ENCODE peak calls at places on chromosome 3, in ten cellular contexts. X, J, Z, C, Y, S, D, M, W and L are unnamed samples.

GRCh38 chr3:127844326-127844942 is 22.1 kb upstream of the MGLL start:
- DNase-seq in X (no peak), J (no peak), Z (no peak), C (no peak), Y (no peak), S (no peak), D (no peak), M (no peak), W (no peak), L (no peak)

GRCh38 chr3:120683213-120683612 is 1.2 kb upstream of the HGD start:
- DNase-seq in X (no peak), J (no peak), Z (peak), C (no peak), Y (no peak), S (no peak), D (peak), M (no peak), W (peak), L (no peak)

GRCh38 chr3:195207056-195207455 is 63.9 kb downstream of the XXYLT1 start:
- DNase-seq in X (no peak), J (no peak), Z (no peak), C (no peak), Y (no peak), S (no peak), D (no peak), M (no peak), W (no peak), L (no peak)

GRCh38 chr3:57998366-57999283 is 9.6 kb upstream of the FLNB start:
- DNase-seq in X (no peak), J (no peak), Z (peak), C (peak), Y (no peak), S (no peak), D (peak), M (peak), W (no peak), L (peak)

GRCh38 chr3:100260081-100260684 is 609 bp upstream of the TBC1D23 start:
- DNase-seq in X (no peak), J (peak), Z (peak), C (peak), Y (no peak), S (no peak), D (peak), M (peak), W (peak), L (peak)

GRCh38 chr3:185200639-185201038 is 47.8 kb upstream of the C3orf70 start:
- DNase-seq in X (no peak), J (no peak), Z (no peak), C (no peak), Y (no peak), S (peak), D (peak), M (no peak), W (no peak), L (no peak)

GRCh38 chr3:86208782-86209181 is 782.2 kb downstream of the VGLL3 start:
- DNase-seq in X (no peak), J (no peak), Z (no peak), C (no peak), Y (no peak), S (no peak), D (no peak), M (peak), W (no peak), L (no peak)

GRCh38 chr3:89000886-89001285 is 106.5 kb upstream of the EPHA3 start:
- DNase-seq in X (no peak), J (no peak), Z (no peak), C (no peak), Y (no peak), S (no peak), D (no peak), M (no peak), W (no peak), L (no peak)

GRCh38 chr3:16290827-16291196 is 25.8 kb downstream of the OXNAD1 start:
- DNase-seq in X (no peak), J (no peak), Z (no peak), C (no peak), Y (no peak), S (no peak), D (no peak), M (no peak), W (no peak), L (no peak)

GRCh38 chr3:188194327-188194726 is 40.4 kb downstream of the LPP start:
- DNase-seq in X (no peak), J (no peak), Z (no peak), C (no peak), Y (no peak), S (no peak), D (peak), M (no peak), W (no peak), L (no peak)

GRCh38 chr3:132509096-132509495 is 88.0 kb upstream of the ACKR4 start:
- DNase-seq in X (no peak), J (no peak), Z (no peak), C (no peak), Y (no peak), S (no peak), D (peak), M (no peak), W (no peak), L (no peak)

GRCh38 chr3:127486337-127486944 is 104.1 kb downstream of the TPRA1 start:
- DNase-seq in X (no peak), J (no peak), Z (no peak), C (no peak), Y (no peak), S (no peak), D (no peak), M (no peak), W (peak), L (no peak)

GRCh38 chr3:169664034-169664820 is 715 bp upstream of the MECOM start:
- DNase-seq in X (no peak), J (no peak), Z (no peak), C (peak), Y (no peak), S (no peak), D (no peak), M (no peak), W (no peak), L (peak)

GRCh38 chr3:169660709-169661566 is 2.6 kb downstream of the MECOM start:
- DNase-seq in X (no peak), J (no peak), Z (peak), C (no peak), Y (no peak), S (no peak), D (peak), M (no peak), W (no peak), L (peak)

GRCh38 chr3:169659858-169660614 is 3.5 kb downstream of the MECOM start:
- DNase-seq in X (no peak), J (no peak), Z (peak), C (no peak), Y (no peak), S (no peak), D (no peak), M (no peak), W (no peak), L (peak)

GRCh38 chr3:169661567-169662214 is 1.8 kb downstream of the MECOM start:
- DNase-seq in X (no peak), J (no peak), Z (peak), C (peak), Y (no peak), S (peak), D (peak), M (no peak), W (no peak), L (peak)

DNA sequence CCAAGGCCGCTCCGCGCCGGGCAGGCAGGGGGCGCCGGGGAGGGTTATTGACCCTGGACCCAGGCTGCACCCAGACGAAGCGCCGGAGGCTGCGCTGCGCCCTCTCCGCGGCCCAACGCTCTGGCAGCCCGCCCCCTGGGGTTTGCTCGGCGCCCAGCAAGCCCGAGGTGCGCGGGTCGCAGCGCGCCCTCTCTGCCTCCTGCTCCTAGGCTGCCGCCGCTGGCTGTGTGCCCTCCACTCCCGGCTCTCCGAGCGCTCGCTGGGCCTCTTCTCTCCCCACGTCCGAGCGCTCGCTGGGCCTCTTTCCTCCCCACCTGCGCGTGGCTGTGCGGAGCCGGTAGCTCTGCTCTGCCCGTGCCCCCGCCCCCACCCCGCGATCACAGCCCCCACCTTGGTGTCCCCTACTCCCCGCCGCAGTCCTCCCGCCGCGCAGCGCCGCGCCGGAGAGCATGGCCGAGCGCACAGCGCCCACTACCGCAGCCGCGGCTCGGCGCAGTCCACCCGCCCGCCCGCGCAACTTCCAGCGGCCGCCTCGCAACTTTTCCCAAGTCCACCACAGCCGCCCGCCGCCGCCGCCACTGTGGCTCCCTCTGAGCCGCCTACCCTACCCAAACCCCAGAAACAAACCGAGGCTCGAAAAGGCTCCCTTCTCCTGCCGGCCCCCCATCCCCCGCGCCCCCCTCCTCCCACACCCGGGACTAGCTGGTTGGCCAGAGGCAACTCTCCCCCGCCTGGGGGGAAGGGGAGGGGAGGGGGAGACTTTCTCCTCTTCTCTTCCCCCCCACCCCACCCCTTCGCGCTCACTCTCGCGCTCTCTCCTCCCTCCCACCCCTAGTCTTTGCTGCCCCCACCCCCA is 1.1 kb downstream of the MECOM start:
- DNase-seq in X (no peak), J (peak), Z (peak), C (peak), Y (peak), S (peak), D (peak), M (peak), W (no peak), L (peak)
- TF ChIP-seq POLR2A in X (no peak), J (no peak), Z (peak), C (peak), Y (no peak), S (no peak), D (no peak), M (no peak), W (no peak), L (no peak)

DNA sequence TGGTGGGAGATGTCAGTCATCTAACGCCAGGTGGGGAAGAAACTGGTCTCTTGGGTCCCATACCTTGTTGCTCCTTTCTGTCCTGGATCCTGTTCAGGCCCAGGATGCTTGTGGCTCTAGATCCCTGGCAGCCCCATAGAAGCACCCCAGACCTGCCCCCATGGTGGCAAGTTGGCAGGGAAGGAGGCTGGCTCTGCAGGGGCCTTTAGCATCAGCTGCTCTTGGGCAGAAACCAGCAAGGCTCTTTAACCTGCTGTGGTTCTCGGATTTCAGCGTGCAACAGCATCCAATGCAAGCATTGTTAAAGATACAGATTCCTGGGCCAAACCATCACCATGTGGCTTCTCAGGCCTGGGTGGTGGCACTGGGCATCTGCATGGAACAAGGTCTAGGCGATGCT is 75.8 kb downstream of the SNRK start:
- DNase-seq in X (no peak), J (no peak), Z (no peak), C (no peak), Y (no peak), S (no peak), D (no peak), M (no peak), W (no peak), L (no peak)
- TF ChIP-seq POLR2A in X (no peak), J (no peak), Z (no peak), C (no peak), Y (no peak), S (no peak), D (no peak), M (no peak), W (no peak), L (no peak)

GRCh38 chr3:149377408-149378111 is at the start of gene TM4SF1:
- DNase-seq in X (peak), J (no peak), Z (peak), C (peak), Y (peak), S (peak), D (peak), M (no peak), W (no peak), L (no peak)
- TF ChIP-seq POLR2A in X (peak), J (peak), Z (peak), C (peak), Y (peak), S (peak), D (peak), M (no peak), W (peak), L (no peak)

GRCh38 chr3:52443268-52443610 is 1.7 kb downstream of the SEMA3G start:
- DNase-seq in X (no peak), J (no peak), Z (no peak), C (no peak), Y (no peak), S (no peak), D (no peak), M (no peak), W (no peak), L (no peak)

GRCh38 chr3:52446631-52447511 is 2.0 kb upstream of the SEMA3G start:
- DNase-seq in X (no peak), J (no peak), Z (peak), C (peak), Y (no peak), S (peak), D (peak), M (no peak), W (no peak), L (peak)

GRCh38 chr3:52443791-52444687 is 864 bp downstream of the SEMA3G start:
- DNase-seq in X (no peak), J (no peak), Z (no peak), C (no peak), Y (no peak), S (no peak), D (no peak), M (no peak), W (no peak), L (no peak)

GRCh38 chr3:52446042-52446441 is 1.1 kb upstream of the SEMA3G start:
- DNase-seq in X (no peak), J (no peak), Z (no peak), C (no peak), Y (no peak), S (no peak), D (no peak), M (no peak), W (no peak), L (no peak)

GRCh38 chr3:52444860-52445793 is at the start of gene SEMA3G:
- DNase-seq in X (peak), J (no peak), Z (peak), C (peak), Y (peak), S (peak), D (peak), M (peak), W (peak), L (peak)
- TF ChIP-seq POLR2A in X (peak), J (peak), Z (peak), C (no peak), Y (peak), S (peak), D (no peak), M (no peak), W (peak), L (no peak)

GRCh38 chr3:107522510-107523360 is at the start of gene BBX:
- DNase-seq in X (peak), J (peak), Z (peak), C (peak), Y (peak), S (peak), D (peak), M (peak), W (peak), L (peak)
- TF ChIP-seq POLR2A in X (peak), J (peak), Z (peak), C (peak), Y (peak), S (peak), D (no peak), M (peak), W (peak), L (peak)

GRCh38 chr3:52278510-52279069 is at the start of gene WDR82:
- DNase-seq in X (peak), J (peak), Z (peak), C (peak), Y (peak), S (peak), D (peak), M (peak), W (peak), L (peak)
- TF ChIP-seq POLR2A in X (peak), J (peak), Z (peak), C (peak), Y (peak), S (peak), D (peak), M (peak), W (peak), L (peak)

GRCh38 chr3:111616417-111617105 is 21.4 kb upstream of the ZBED2 start:
- DNase-seq in X (no peak), J (no peak), Z (no peak), C (peak), Y (no peak), S (no peak), D (peak), M (no peak), W (no peak), L (no peak)
- TF ChIP-seq POLR2A in X (no peak), J (no peak), Z (no peak), C (no peak), Y (no peak), S (no peak), D (no peak), M (no peak), W (no peak), L (no peak)

DNA sequence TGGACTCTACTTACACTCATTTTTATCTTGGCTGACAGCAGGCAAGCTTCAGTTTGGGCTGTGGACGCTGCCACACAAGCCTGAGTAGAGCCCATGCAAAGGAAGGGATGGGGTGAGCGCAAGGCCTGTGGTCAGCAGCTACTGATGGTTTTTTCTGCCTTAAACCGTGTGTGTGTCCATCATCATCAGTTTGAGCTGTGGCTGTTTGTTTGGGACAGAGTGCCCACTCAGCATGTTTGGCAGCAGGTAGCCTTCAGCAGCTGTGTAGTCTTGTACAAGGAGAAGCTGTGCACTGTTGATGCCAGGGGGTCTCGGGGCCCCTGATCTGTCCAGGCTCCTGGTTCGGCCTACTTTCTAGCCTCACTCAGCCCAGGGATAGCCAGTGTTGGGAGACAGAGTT is 3.5 kb downstream of the RBM15B start:
- DNase-seq in X (no peak), J (no peak), Z (no peak), C (no peak), Y (no peak), S (no peak), D (no peak), M (no peak), W (peak), L (no peak)
- TF ChIP-seq POLR2A in X (no peak), J (no peak), Z (no peak), C (no peak), Y (no peak), S (no peak), D (no peak), M (no peak), W (no peak), L (no peak)

GRCh38 chr3:47475570-47476329 is at the start of gene SCAP:
- DNase-seq in X (peak), J (peak), Z (peak), C (peak), Y (peak), S (peak), D (peak), M (peak), W (peak), L (peak)
- TF ChIP-seq POLR2A in X (peak), J (peak), Z (peak), C (peak), Y (peak), S (peak), D (no peak), M (peak), W (peak), L (peak)

GRCh38 chr3:9976736-9977709 is 9.6 kb downstream of the EMC3 start:
- DNase-seq in X (peak), J (peak), Z (peak), C (peak), Y (peak), S (peak), D (peak), M (peak), W (peak), L (peak)
- TF ChIP-seq POLR2A in X (no peak), J (peak), Z (no peak), C (no peak), Y (no peak), S (no peak), D (no peak), M (no peak), W (no peak), L (peak)